ENCODE peak calls at places on chromosomes 5 and 9, in seven cellular contexts. X is neural progenitor cell, Y is mesothelial cell of epicardium, V is foreskin fibroblast, M is GM12878, T is fibroblast of mammary gland, Q is stomach. E is an unnamed sample.

GRCh38 chr5:82163459-82164108 is 114.6 kb downstream of the RPS23 start:
- DNase-seq in X (no peak), Y (no peak), V (peak; percentile 34), M (no peak), T (peak; percentile 81), Q (no peak), E (no peak)

GRCh38 chr9:130327070-130327780 is 61.7 kb downstream of the HMCN2 start:
- DNase-seq in X (peak; percentile 61), Y (no peak), V (no peak), M (no peak), T (no peak), Q (no peak), E (no peak)

GRCh38 chr5:181221792-181222629 is 1.1 kb upstream of the TRIM41 start:
- DNase-seq in X (peak; percentile 91), Y (peak; percentile 85), V (peak; percentile 93), M (peak; percentile 95), T (peak; percentile 97), Q (peak; percentile 97), E (peak; percentile 96)

GRCh38 chr5:7078901-7079300 is 317.0 kb upstream of the ADCY2 start:
- DNase-seq in X (peak; percentile 66), Y (no peak), V (no peak), M (no peak), T (no peak), Q (no peak), E (no peak)

GRCh38 chr5:52757991-52758390 is 29.7 kb upstream of the ITGA1 start:
- DNase-seq in X (no peak), Y (no peak), V (no peak), M (no peak), T (no peak), Q (no peak), E (no peak)

GRCh38 chr9:112872019-112872418 is 18.7 kb downstream of the SLC46A2 start:
- DNase-seq in X (no peak), Y (no peak), V (no peak), M (no peak), T (no peak), Q (no peak), E (no peak)

GRCh38 chr9:34267660-34268059 is 61.4 kb downstream of the KIF24 start:
- DNase-seq in X (no peak), Y (no peak), V (no peak), M (no peak), T (no peak), Q (no peak), E (no peak)

GRCh38 chr5:163586431-163587033 is 81.1 kb downstream of the MAT2B start:
- DNase-seq in X (no peak), Y (no peak), V (no peak), M (no peak), T (no peak), Q (no peak), E (no peak)

GRCh38 chr5:587403-587802 is 24.7 kb upstream of the CEP72 start:
- DNase-seq in X (no peak), Y (no peak), V (no peak), M (no peak), T (no peak), Q (peak; percentile 11), E (no peak)

GRCh38 chr5:585556-585955 is 26.6 kb upstream of the CEP72 start:
- DNase-seq in X (no peak), Y (no peak), V (no peak), M (no peak), T (no peak), Q (peak; percentile 11), E (no peak)

GRCh38 chr5:585962-586628 is 26.0 kb upstream of the CEP72 start:
- DNase-seq in X (no peak), Y (no peak), V (no peak), M (no peak), T (no peak), Q (peak; percentile 9), E (no peak)

GRCh38 chr5:588406-588995 is 23.6 kb upstream of the CEP72 start:
- DNase-seq in X (no peak), Y (no peak), V (no peak), M (no peak), T (no peak), Q (peak; percentile 5), E (no peak)

GRCh38 chr5:586751-587285 is 25.3 kb upstream of the CEP72 start:
- DNase-seq in X (no peak), Y (no peak), V (no peak), M (no peak), T (no peak), Q (peak; percentile 23), E (no peak)
- TF ChIP-seq CTCF in X (peak; percentile 25), Y (no peak), V (no peak), M (no peak), T (no peak), Q (no peak), E (no peak)

GRCh38 chr5:177299711-177300110 is 3.8 kb downstream of the RAB24 start:
- DNase-seq in X (no peak), Y (no peak), V (no peak), M (no peak), T (no peak), Q (no peak), E (no peak)

GRCh38 chr5:177302354-177303110 is 987 bp downstream of the RAB24 start:
- DNase-seq in X (peak; percentile 39), Y (no peak), V (no peak), M (no peak), T (peak; percentile 36), Q (no peak), E (no peak)

GRCh38 chr5:177301503-177302165 is 1.9 kb downstream of the RAB24 start:
- DNase-seq in X (no peak), Y (no peak), V (no peak), M (no peak), T (peak; percentile 30), Q (peak; percentile 67), E (peak; percentile 88)

GRCh38 chr5:177300971-177301370 is 2.5 kb downstream of the RAB24 start:
- DNase-seq in X (no peak), Y (no peak), V (no peak), M (no peak), T (no peak), Q (no peak), E (no peak)

DNA sequence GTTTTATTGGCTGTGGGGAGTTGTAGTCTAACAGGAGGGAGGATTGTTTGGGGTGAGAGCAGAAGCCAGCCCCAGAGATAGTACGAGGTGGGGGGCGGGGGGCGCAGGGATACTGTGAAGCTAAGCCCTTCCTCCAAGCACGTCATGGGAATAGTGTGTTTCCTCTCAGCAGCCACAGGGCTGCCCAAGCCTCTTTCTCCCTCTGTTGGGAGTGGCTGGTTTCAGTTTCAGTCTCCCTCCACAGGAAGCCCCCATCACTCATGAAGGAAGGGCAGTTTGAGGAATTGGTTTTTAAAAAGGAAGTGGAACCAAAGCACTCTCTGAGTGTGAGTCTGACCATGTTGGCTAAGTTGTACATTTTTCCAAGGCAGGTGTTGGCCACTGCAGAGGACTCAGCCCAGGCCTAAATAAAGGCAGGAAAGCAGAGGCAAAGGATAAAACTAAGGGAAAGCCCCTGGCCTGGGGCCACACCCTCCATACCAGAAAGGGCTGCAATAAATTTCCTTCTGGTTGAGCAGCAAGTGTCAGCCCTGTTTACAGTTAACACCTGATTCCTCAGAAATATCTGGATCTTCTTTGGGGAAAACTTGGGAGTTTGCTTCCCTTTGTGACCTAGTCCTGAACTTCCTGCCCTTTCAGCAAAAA is 3.2 kb downstream of the RAB24 start:
- DNase-seq in X (no peak), Y (no peak), V (peak; percentile 41), M (peak; percentile 77), T (peak; percentile 69), Q (peak; percentile 56), E (no peak)
- TF ChIP-seq CTCF in X (no peak), Y (no peak), V (no peak), M (peak; percentile 6), T (peak; percentile 30), Q (no peak), E (no peak)

GRCh38 chr5:17187401-17187800 is 30.0 kb upstream of the BASP1 start:
- DNase-seq in X (no peak), Y (no peak), V (no peak), M (no peak), T (peak; percentile 66), Q (no peak), E (no peak)

GRCh38 chr5:17185349-17185748 is 32.1 kb upstream of the BASP1 start:
- DNase-seq in X (no peak), Y (no peak), V (no peak), M (no peak), T (no peak), Q (no peak), E (no peak)

GRCh38 chr5:17184596-17184995 is 32.8 kb upstream of the BASP1 start:
- DNase-seq in X (no peak), Y (no peak), V (no peak), M (no peak), T (no peak), Q (no peak), E (no peak)

GRCh38 chr5:17186271-17186670 is 31.2 kb upstream of the BASP1 start:
- DNase-seq in X (no peak), Y (no peak), V (no peak), M (no peak), T (no peak), Q (no peak), E (no peak)

DNA sequence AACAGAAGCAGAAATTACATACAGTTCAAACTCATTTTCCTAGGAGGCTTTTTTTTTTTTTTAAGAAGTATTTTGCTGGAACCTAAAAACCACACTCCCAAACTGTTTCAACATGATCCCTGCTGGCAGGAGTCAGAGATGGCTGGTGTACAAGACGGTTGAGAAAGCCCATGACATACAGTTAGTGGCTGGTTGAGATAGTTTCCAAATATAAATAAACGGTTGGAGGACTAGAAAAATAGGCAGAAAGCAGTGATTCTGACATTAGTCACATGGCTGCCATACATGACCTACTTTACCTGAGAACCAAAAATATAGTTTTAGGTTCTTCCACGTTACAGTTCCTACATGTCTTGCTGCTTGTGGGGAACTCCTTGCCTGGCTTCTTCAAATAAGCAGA is 31.7 kb upstream of the BASP1 start:
- DNase-seq in X (no peak), Y (no peak), V (peak; percentile 86), M (no peak), T (peak; percentile 96), Q (no peak), E (no peak)
- TF ChIP-seq CTCF in X (no peak), Y (no peak), V (no peak), M (no peak), T (no peak), Q (no peak), E (no peak)

GRCh38 chr5:139709587-139710369 is 61.6 kb downstream of the CXXC5 start:
- DNase-seq in X (no peak), Y (no peak), V (no peak), M (no peak), T (no peak), Q (no peak), E (peak; percentile 87)

GRCh38 chr5:139711852-139712171 is 63.7 kb downstream of the CXXC5 start:
- DNase-seq in X (peak; percentile 81), Y (no peak), V (no peak), M (no peak), T (no peak), Q (no peak), E (no peak)

GRCh38 chr5:139708877-139709586 is 60.9 kb downstream of the CXXC5 start:
- DNase-seq in X (peak; percentile 84), Y (no peak), V (peak; percentile 79), M (no peak), T (peak; percentile 80), Q (peak; percentile 57), E (peak; percentile 91)

GRCh38 chr5:139710370-139711066 is 62.4 kb downstream of the CXXC5 start:
- DNase-seq in X (peak; percentile 83), Y (peak; percentile 44), V (no peak), M (no peak), T (peak; percentile 43), Q (peak; percentile 54), E (peak; percentile 88)

DNA sequence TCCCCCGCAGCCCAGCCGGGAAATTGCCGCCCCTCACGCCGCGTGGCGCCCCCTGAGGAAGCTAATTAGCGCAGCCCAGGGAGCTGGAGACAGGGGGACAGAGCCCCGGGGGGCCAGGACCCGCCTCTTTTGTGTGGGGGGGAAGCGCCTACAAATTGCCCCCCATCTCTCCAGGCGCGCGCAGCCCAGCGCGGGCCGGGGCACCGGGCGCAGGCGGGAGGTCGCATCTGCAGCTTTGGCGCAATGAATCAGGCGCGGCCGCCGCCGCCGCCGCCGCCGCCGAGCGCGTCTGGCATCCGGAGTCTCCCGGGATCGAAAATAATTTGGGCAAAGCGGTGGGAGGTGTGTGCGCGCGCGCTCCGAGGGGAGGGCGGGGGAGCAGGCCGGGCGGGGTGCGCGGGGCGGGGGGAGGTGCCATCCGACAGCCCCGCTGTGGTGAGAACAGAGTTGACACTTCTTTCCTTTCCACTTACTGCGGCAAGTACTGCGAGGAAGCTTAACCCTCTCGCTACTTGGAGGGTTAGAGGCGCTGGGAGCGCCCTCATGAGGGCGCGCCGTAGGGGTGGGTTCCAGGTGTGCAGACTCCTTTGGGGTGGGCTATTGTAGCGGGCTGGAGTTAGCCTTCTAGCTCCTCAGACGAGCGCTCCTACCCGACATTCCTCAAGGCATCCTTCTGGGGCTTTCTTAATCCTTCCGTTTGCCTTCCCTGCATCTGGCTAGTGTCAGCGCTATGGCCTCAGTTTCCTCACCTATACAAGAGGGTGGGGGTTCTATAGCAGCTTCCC is 63.1 kb downstream of the CXXC5 start:
- DNase-seq in X (peak; percentile 86), Y (no peak), V (no peak), M (no peak), T (peak; percentile 15), Q (no peak), E (no peak)
- TF ChIP-seq CTCF in X (peak; percentile 32), Y (peak; percentile 7), V (peak; percentile 29), M (peak; percentile 29), T (peak; percentile 12), Q (no peak), E (no peak)

E was measured in kidney.